ENCODE peak calls at places on chromosomes 11 and 22, in seven cellular contexts. R is Right ventricle myocardium inferior; B is left colon; F is Panc1; I is left lung; Q is HCT116; P is CD8-positive, alpha-beta T cell. H is an unnamed sample.

GRCh38 chr11:106424111-106424510 is 346.6 kb downstream of the AASDHPPT start:
- ATAC-seq in I (no peak), Q (no peak), F (no peak), R (no peak), B (no peak), P (no peak), H (no peak)

GRCh38 chr11:77191429-77191822 is 63.4 kb downstream of the MYO7A start:
- ATAC-seq in B (peak), F (peak), Q (peak), I (peak), P (no peak), R (no peak), H (no peak)

GRCh38 chr11:128310005-128310404 is 277.4 kb downstream of the ETS1 start:
- ATAC-seq in P (no peak), R (no peak), Q (no peak), I (no peak), F (no peak), B (no peak), H (no peak)

GRCh38 chr11:96207459-96208449 is 135.2 kb downstream of the MAML2 start:
- ATAC-seq in R (no peak), I (peak), Q (peak), B (peak), F (peak), P (peak), H (no peak)

GRCh38 chr11:77421041-77421723 is 52.7 kb downstream of the PAK1 start:
- ATAC-seq in R (no peak), I (no peak), P (no peak), F (no peak), B (no peak), Q (no peak), H (no peak)

GRCh38 chr22:40308999-40309578 is 37.2 kb upstream of the ADSL start:
- ATAC-seq in Q (no peak), P (no peak), F (no peak), R (no peak), I (no peak), B (no peak), H (no peak)

GRCh38 chr11:118958577-118958976 is 2.5 kb downstream of the UPK2 start:
- ATAC-seq in I (no peak), F (no peak), Q (no peak), R (no peak), B (no peak), P (no peak), H (no peak)

GRCh38 chr11:67523556-67524479 is 572 bp upstream of the CABP2 start:
- ATAC-seq in F (peak), R (no peak), Q (peak), B (peak), I (no peak), P (no peak), H (no peak)

GRCh38 chr11:116916872-116917271 is 79.5 kb upstream of the APOA1 start:
- ATAC-seq in F (no peak), Q (no peak), P (peak), I (no peak), R (no peak), B (no peak), H (no peak)

GRCh38 chr11:65316311-65316978 is 1.8 kb downstream of the CDC42EP2 start:
- ATAC-seq in B (no peak), F (no peak), P (no peak), I (no peak), Q (no peak), R (peak), H (peak)

GRCh38 chr11:32358729-32359128 is 76.6 kb downstream of the WT1 start:
- ATAC-seq in Q (no peak), F (no peak), B (no peak), R (no peak), P (no peak), I (peak), H (no peak)

GRCh38 chr22:17366329-17366728 is 2.9 kb upstream of the CECR2 start:
- ATAC-seq in P (no peak), I (no peak), R (no peak), Q (no peak), F (no peak), B (no peak), H (no peak)

GRCh38 chr22:36881504-36882245 is 20.9 kb downstream of the NCF4 start:
- ATAC-seq in R (no peak), F (no peak), P (no peak), B (no peak), I (no peak), Q (no peak), H (no peak)

GRCh38 chr11:111540114-111540920 is at the start of gene LAYN:
- ATAC-seq in I (peak), B (peak), F (peak), P (peak), Q (no peak), R (peak), H (peak)